ENCODE peak calls at places on chromosomes 6 and 20, in ten cellular contexts. L, Y, T, W, E, Z, O, J, K and A are unnamed samples.

GRCh38 chr6:158002249-158002950 is 20.7 kb downstream of the SYNJ2 start:
- DNase-seq in W (no peak), L (peak; percentile 40), T (no peak), O (no peak), Y (no peak), Z (no peak), J (no peak), E (no peak), K (peak; percentile 54), A (no peak)

GRCh38 chr6:144944121-144944520 is 659.0 kb downstream of the UTRN start:
- DNase-seq in Y (no peak), E (no peak), W (no peak), T (no peak), K (no peak), O (no peak), J (no peak), Z (no peak), L (no peak), A (no peak)

GRCh38 chr6:125966569-125966968 is 10.0 kb downstream of the HINT3 start:
- DNase-seq in Z (no peak), Y (no peak), W (no peak), E (no peak), T (no peak), K (no peak), O (no peak), L (no peak), J (no peak), A (no peak)

GRCh38 chr20:952196-952795 is 36.2 kb upstream of the ANGPT4 start:
- DNase-seq in O (no peak), J (no peak), Y (no peak), Z (no peak), E (no peak), K (no peak), L (no peak), T (no peak), W (no peak), A (no peak)

GRCh38 chr6:28742668-28743270 is 181.0 kb downstream of the TRIM27 start:
- DNase-seq in O (no peak), J (no peak), Y (peak; percentile 59), Z (no peak), L (no peak), W (peak; percentile 85), E (no peak), K (peak; percentile 91), T (no peak), A (peak; percentile 86)

GRCh38 chr6:161498359-161498758 is 224.5 kb upstream of the AGPAT4 start:
- DNase-seq in T (no peak), Y (peak; percentile 41), Z (peak; percentile 50), E (no peak), O (peak; percentile 13), K (peak; percentile 75), J (no peak), L (no peak), W (peak; percentile 26), A (peak; percentile 10)

GRCh38 chr20:60224914-60225313 is 266.7 kb downstream of the CDH26 start:
- DNase-seq in T (no peak), W (peak; percentile 23), Y (peak; percentile 2), Z (peak; percentile 50), J (no peak), L (no peak), K (peak; percentile 29), E (no peak), O (no peak), A (no peak)

GRCh38 chr6:36595168-36595818 is 1.1 kb downstream of the SRSF3 start:
- DNase-seq in L (no peak), E (no peak), Z (no peak), T (no peak), J (no peak), W (no peak), Y (peak; percentile 71), K (peak; percentile 55), O (peak; percentile 61), A (peak; percentile 65)

GRCh38 chr20:19628570-19629134 is 129.4 kb upstream of the RIN2 start:
- DNase-seq in W (peak; percentile 74), J (peak; percentile 59), Y (peak; percentile 85), E (peak; percentile 51), Z (peak; percentile 65), O (peak; percentile 3), K (peak; percentile 76), T (peak; percentile 48), L (no peak), A (peak; percentile 64)

GRCh38 chr6:167238694-167239467 is 52.2 kb upstream of the UNC93A start:
- DNase-seq in O (no peak), L (no peak), K (no peak), Z (no peak), E (no peak), J (no peak), W (no peak), Y (no peak), T (no peak), A (no peak)

GRCh38 chr6:116511424-116512131 is at the start of gene CALHM5:
- DNase-seq in Y (peak; percentile 94), J (no peak), T (no peak), K (peak; percentile 76), L (no peak), W (peak; percentile 42), O (peak; percentile 29), E (no peak), Z (peak; percentile 65), A (peak; percentile 92)

GRCh38 chr6:85460951-85461805 is 11.3 kb downstream of the NT5E start:
- DNase-seq in T (no peak), L (no peak), W (peak; percentile 64), Y (peak; percentile 90), E (peak; percentile 18), K (peak; percentile 43), O (no peak), Z (no peak), J (no peak), A (peak; percentile 87)

GRCh38 chr6:43741829-43742228 is 28.2 kb upstream of the VEGFA start:
- DNase-seq in J (no peak), Y (no peak), T (no peak), W (no peak), L (no peak), E (no peak), O (no peak), Z (no peak), K (no peak), A (no peak)

GRCh38 chr6:157512081-157512682 is 131.2 kb downstream of the ZDHHC14 start:
- DNase-seq in T (no peak), O (no peak), E (no peak), W (no peak), Y (no peak), J (no peak), L (no peak), Z (no peak), K (no peak), A (no peak)

GRCh38 chr6:1043458-1043836 is 268.5 kb upstream of the FOXQ1 start:
- DNase-seq in T (no peak), E (no peak), K (no peak), J (no peak), L (no peak), O (no peak), Z (no peak), Y (no peak), W (no peak), A (no peak)

GRCh38 chr6:145798530-145798929 is 16.1 kb downstream of the FBXO30 start:
- DNase-seq in Y (peak; percentile 71), T (no peak), E (no peak), Z (no peak), J (no peak), O (no peak), K (no peak), L (no peak), W (no peak), A (peak; percentile 75)

GRCh38 chr20:57397693-57398108 is 6.5 kb downstream of the RBM38 start:
- DNase-seq in K (no peak), E (peak; percentile 44), W (no peak), J (no peak), L (peak; percentile 65), Y (no peak), O (peak; percentile 20), Z (no peak), T (no peak), A (no peak)

GRCh38 chr20:2840967-2841531 is 504 bp downstream of the VPS16 start:
- DNase-seq in E (no peak), Y (peak; percentile 63), W (no peak), Z (peak; percentile 67), O (no peak), J (peak; percentile 28), T (no peak), L (peak; percentile 74), K (peak; percentile 52), A (peak; percentile 63)

GRCh38 chr20:32484221-32485125 is 100.7 kb downstream of the NOL4L start:
- DNase-seq in J (peak; percentile 77), E (no peak), L (peak; percentile 65), W (no peak), K (no peak), O (no peak), T (no peak), Z (peak; percentile 25), Y (peak; percentile 33), A (no peak)

GRCh38 chr6:104589940-104590339 is 269.8 kb downstream of the HACE1 start:
- DNase-seq in E (no peak), L (no peak), Y (no peak), O (no peak), J (no peak), Z (no peak), T (no peak), K (no peak), W (no peak), A (no peak)

GRCh38 chr6:16553531-16553930 is 207.7 kb downstream of the ATXN1 start:
- DNase-seq in K (no peak), W (no peak), J (no peak), Y (no peak), L (no peak), Z (no peak), O (no peak), T (no peak), E (no peak), A (no peak)

GRCh38 chr20:11144114-11144513 is 470.3 kb upstream of the JAG1 start:
- DNase-seq in E (no peak), J (no peak), W (no peak), T (no peak), Y (peak; percentile 82), L (no peak), Z (no peak), O (no peak), K (no peak), A (peak; percentile 87)

GRCh38 chr6:42100029-42100901 is 42.2 kb downstream of the C6orf132 start:
- DNase-seq in W (no peak), Z (no peak), Y (peak; percentile 81), T (no peak), L (no peak), J (no peak), O (no peak), E (no peak), K (peak; percentile 82), A (peak; percentile 81)

GRCh38 chr20:46151936-46152335 is 33.8 kb downstream of the CD40 start:
- DNase-seq in E (no peak), T (peak; percentile 52), L (no peak), Z (peak; percentile 44), J (no peak), Y (no peak), K (no peak), O (no peak), W (no peak), A (no peak)

GRCh38 chr6:99813565-99813964 is 180.5 kb downstream of the MCHR2 start:
- DNase-seq in L (no peak), Y (no peak), E (no peak), J (no peak), W (no peak), O (no peak), K (no peak), T (no peak), Z (no peak), A (no peak)

GRCh38 chr20:44908987-44909871 is 631 bp upstream of the PABPC1L start:
- DNase-seq in W (no peak), J (no peak), Z (no peak), Y (no peak), O (no peak), L (no peak), E (no peak), K (no peak), T (no peak), A (no peak)

GRCh38 chr6:108157972-108158441 is 7.8 kb upstream of the NR2E1 start:
- DNase-seq in J (no peak), T (no peak), O (no peak), E (no peak), K (no peak), Z (no peak), Y (no peak), L (no peak), W (no peak), A (no peak)

GRCh38 chr20:35988910-35989463 is 20.6 kb downstream of the CNBD2 start:
- DNase-seq in J (no peak), K (no peak), Z (no peak), E (no peak), L (no peak), T (no peak), O (no peak), Y (no peak), W (no peak), A (peak; percentile 12)